ENCODE peak calls at places on chromosomes 13 and 19, in ten cellular contexts. T is psoas muscle; B is progenitor cell of endocrine pancreas; R is GM06990; N is AG09309; M is AG08396; P is nephron progenitor cell; V is occipital lobe; O is stimulated activated naive CD4-positive, alpha-beta T cell; C is activated naive CD4-positive, alpha-beta T cell. X is an unnamed sample.

GRCh38 chr13:104416973-104417372 is 1350.8 kb upstream of the SLC10A2 start:
- DNase-seq in T (no peak), B (no peak), R (no peak), N (no peak), M (no peak), P (no peak), V (no peak), O (no peak), C (no peak), X (no peak)

GRCh38 chr19:23403581-23404324 is 8.5 kb upstream of the ZNF91 start:
- DNase-seq in T (no peak), B (peak), R (no peak), N (no peak), M (no peak), P (no peak), V (no peak), O (no peak), C (no peak), X (peak)

GRCh38 chr13:74204606-74205312 is 70.6 kb upstream of the KLF12 start:
- DNase-seq in T (no peak), B (no peak), R (no peak), N (peak), M (no peak), P (no peak), V (no peak), O (no peak), C (no peak), X (no peak)

GRCh38 chr19:11461453-11461852 is 19.4 kb downstream of the ELAVL3 start:
- DNase-seq in T (no peak), B (no peak), R (no peak), N (no peak), M (no peak), P (no peak), V (no peak), O (no peak), C (no peak), X (no peak)

GRCh38 chr19:38412961-38413360 is 10.1 kb downstream of the FAM98C start:
- DNase-seq in T (no peak), B (no peak), R (no peak), N (no peak), M (no peak), P (no peak), V (no peak), O (no peak), C (no peak), X (no peak)

GRCh38 chr13:45584816-45585215 is 30.7 kb downstream of the ERICH6B start:
- DNase-seq in T (no peak), B (no peak), R (no peak), N (no peak), M (no peak), P (no peak), V (no peak), O (no peak), C (no peak), X (peak)

GRCh38 chr19:18460313-18460712 is 22.4 kb upstream of the ISYNA1 start:
- DNase-seq in T (peak), B (no peak), R (no peak), N (no peak), M (peak), P (no peak), V (no peak), O (no peak), C (no peak), X (no peak)

GRCh38 chr19:7528192-7528519 is 5.7 kb downstream of the MCOLN1 start:
- DNase-seq in T (no peak), B (no peak), R (no peak), N (no peak), M (no peak), P (no peak), V (no peak), O (no peak), C (no peak), X (no peak)

GRCh38 chr13:93628136-93628535 is 401.5 kb downstream of the GPC6 start:
- DNase-seq in T (no peak), B (no peak), R (no peak), N (no peak), M (no peak), P (no peak), V (no peak), O (no peak), C (no peak), X (no peak)

GRCh38 chr13:46803586-46803985 is 6.6 kb upstream of the ESD start:
- DNase-seq in T (no peak), B (no peak), R (no peak), N (no peak), M (no peak), P (no peak), V (no peak), O (no peak), C (no peak), X (no peak)

GRCh38 chr13:70967564-70967963 is 859.3 kb upstream of the KLHL1 start:
- DNase-seq in T (no peak), B (no peak), R (no peak), N (no peak), M (no peak), P (no peak), V (no peak), O (no peak), C (no peak), X (no peak)